ENCODE peak calls at places on chromosomes 13 and 19, in six cellular contexts. One of them, this sample, is unnamed.
A peak's percentile ranks its signal among the peaks of the same experiment; 100 is the strongest.

GRCh38 chr13:20815469-20815868 is 41.7 kb upstream of the EEF1AKMT1 start:
- DNase-seq in stimulated activated naive CD4-positive, alpha-beta T cell: no peak
- DNase-seq in left kidney: no peak
- DNase-seq in left colon: no peak
- DNase-seq in AG04449: no peak
- DNase-seq in colonic mucosa: no peak
- DNase-seq in this sample: no peak

GRCh38 chr13:51331354-51331861 is 8.1 kb upstream of the SERPINE3 start:
- DNase-seq in left colon: no peak
- DNase-seq in left kidney: no peak
- DNase-seq in stimulated activated naive CD4-positive, alpha-beta T cell: no peak
- DNase-seq in colonic mucosa: no peak
- DNase-seq in AG04449: no peak
- DNase-seq in this sample: no peak

GRCh38 chr19:55485439-55486011 is 537 bp downstream of the NAT14 start:
- DNase-seq in left colon: peak; percentile 28
- DNase-seq in left kidney: peak; percentile 47
- DNase-seq in colonic mucosa: no peak
- DNase-seq in AG04449: no peak
- DNase-seq in stimulated activated naive CD4-positive, alpha-beta T cell: no peak
- DNase-seq in this sample: no peak

GRCh38 chr19:18349524-18350128 is 9.2 kb downstream of the PGPEP1 start:
- DNase-seq in stimulated activated naive CD4-positive, alpha-beta T cell: no peak
- DNase-seq in left kidney: peak; percentile 60
- DNase-seq in colonic mucosa: peak; percentile 78
- DNase-seq in left colon: no peak
- DNase-seq in AG04449: no peak
- DNase-seq in this sample: peak; percentile 71

GRCh38 chr13:76512676-76513277 is 373.4 kb downstream of the KCTD12 start:
- DNase-seq in stimulated activated naive CD4-positive, alpha-beta T cell: no peak
- DNase-seq in colonic mucosa: no peak
- DNase-seq in left kidney: peak; percentile 19
- DNase-seq in left colon: no peak
- DNase-seq in AG04449: no peak
- DNase-seq in this sample: no peak

GRCh38 chr13:78572459-78572858 is 30.9 kb downstream of the POU4F1 start:
- DNase-seq in left kidney: peak; percentile 23
- DNase-seq in stimulated activated naive CD4-positive, alpha-beta T cell: no peak
- DNase-seq in AG04449: no peak
- DNase-seq in colonic mucosa: no peak
- DNase-seq in left colon: no peak
- DNase-seq in this sample: no peak

GRCh38 chr13:27043013-27043412 is 128.6 kb downstream of the USP12 start:
- DNase-seq in left kidney: peak; percentile 34
- DNase-seq in colonic mucosa: no peak
- DNase-seq in AG04449: peak; percentile 89
- DNase-seq in stimulated activated naive CD4-positive, alpha-beta T cell: no peak
- DNase-seq in left colon: no peak
- DNase-seq in this sample: peak; percentile 70

GRCh38 chr19:51116736-51117135 is 8.0 kb upstream of the SIGLEC9 start:
- DNase-seq in colonic mucosa: no peak
- DNase-seq in stimulated activated naive CD4-positive, alpha-beta T cell: no peak
- DNase-seq in left colon: no peak
- DNase-seq in AG04449: no peak
- DNase-seq in left kidney: no peak
- DNase-seq in this sample: no peak

GRCh38 chr19:32581704-32582164 is 744 bp downstream of the PDCD5 start:
- DNase-seq in colonic mucosa: peak; percentile 55
- DNase-seq in left colon: peak; percentile 30
- DNase-seq in stimulated activated naive CD4-positive, alpha-beta T cell: no peak
- DNase-seq in AG04449: no peak
- DNase-seq in left kidney: peak; percentile 45
- DNase-seq in this sample: peak; percentile 39

GRCh38 chr13:46369506-46370268 is 17.4 kb downstream of the RUBCNL start:
- DNase-seq in AG04449: peak; percentile 85
- DNase-seq in left kidney: no peak
- DNase-seq in left colon: no peak
- DNase-seq in stimulated activated naive CD4-positive, alpha-beta T cell: no peak
- DNase-seq in colonic mucosa: no peak
- DNase-seq in this sample: peak; percentile 27

GRCh38 chr19:35977446-35978222 is 17.4 kb upstream of the SDHAF1 start:
- DNase-seq in left kidney: no peak
- DNase-seq in stimulated activated naive CD4-positive, alpha-beta T cell: no peak
- DNase-seq in AG04449: no peak
- DNase-seq in left colon: no peak
- DNase-seq in colonic mucosa: no peak
- DNase-seq in this sample: no peak

GRCh38 chr13:98253526-98253925 is 76.5 kb upstream of the RNF113B start:
- DNase-seq in colonic mucosa: no peak
- DNase-seq in left kidney: no peak
- DNase-seq in AG04449: no peak
- DNase-seq in stimulated activated naive CD4-positive, alpha-beta T cell: no peak
- DNase-seq in left colon: no peak
- DNase-seq in this sample: peak; percentile 23

GRCh38 chr19:39765091-39766076 is 13.3 kb upstream of the LEUTX start:
- DNase-seq in AG04449: no peak
- DNase-seq in left colon: no peak
- DNase-seq in colonic mucosa: peak; percentile 44
- DNase-seq in left kidney: peak; percentile 73
- DNase-seq in stimulated activated naive CD4-positive, alpha-beta T cell: peak; percentile 9
- DNase-seq in this sample: peak; percentile 77

GRCh38 chr13:32025730-32026129 is 5.8 kb upstream of the FRY start:
- DNase-seq in left kidney: no peak
- DNase-seq in AG04449: no peak
- DNase-seq in stimulated activated naive CD4-positive, alpha-beta T cell: no peak
- DNase-seq in colonic mucosa: no peak
- DNase-seq in left colon: no peak
- DNase-seq in this sample: no peak

GRCh38 chr19:55208880-55209429 is 346 bp downstream of the PTPRH start:
- DNase-seq in colonic mucosa: no peak
- DNase-seq in stimulated activated naive CD4-positive, alpha-beta T cell: no peak
- DNase-seq in AG04449: no peak
- DNase-seq in left colon: no peak
- DNase-seq in left kidney: no peak
- DNase-seq in this sample: no peak

GRCh38 chr13:62847520-62847919 is 1431.9 kb upstream of the PCDH20 start:
- DNase-seq in colonic mucosa: no peak
- DNase-seq in left colon: no peak
- DNase-seq in left kidney: no peak
- DNase-seq in stimulated activated naive CD4-positive, alpha-beta T cell: no peak
- DNase-seq in AG04449: no peak
- DNase-seq in this sample: no peak

GRCh38 chr19:32691952-32692726 is 518 bp downstream of the NUDT19 start:
- DNase-seq in AG04449: no peak
- DNase-seq in left colon: peak; percentile 56
- DNase-seq in stimulated activated naive CD4-positive, alpha-beta T cell: peak; percentile 11
- DNase-seq in colonic mucosa: peak; percentile 60
- DNase-seq in left kidney: peak; percentile 85
- DNase-seq in this sample: peak; percentile 63

GRCh38 chr13:24661713-24662112 is 18.5 kb upstream of the ATP12A start:
- DNase-seq in left kidney: no peak
- DNase-seq in stimulated activated naive CD4-positive, alpha-beta T cell: no peak
- DNase-seq in colonic mucosa: no peak
- DNase-seq in AG04449: no peak
- DNase-seq in left colon: no peak
- DNase-seq in this sample: no peak

GRCh38 chr19:4272894-4273293 is 6.2 kb upstream of the SHD start:
- DNase-seq in AG04449: no peak
- DNase-seq in stimulated activated naive CD4-positive, alpha-beta T cell: no peak
- DNase-seq in colonic mucosa: no peak
- DNase-seq in left kidney: no peak
- DNase-seq in left colon: no peak
- DNase-seq in this sample: no peak

GRCh38 chr19:50317115-50317514 is 12.1 kb downstream of the KCNC3 start:
- DNase-seq in colonic mucosa: no peak
- DNase-seq in stimulated activated naive CD4-positive, alpha-beta T cell: no peak
- DNase-seq in left colon: no peak
- DNase-seq in AG04449: no peak
- DNase-seq in left kidney: no peak
- DNase-seq in this sample: no peak

GRCh38 chr13:93244141-93244917 is 17.7 kb downstream of the GPC6 start:
- DNase-seq in left colon: no peak
- DNase-seq in colonic mucosa: no peak
- DNase-seq in stimulated activated naive CD4-positive, alpha-beta T cell: no peak
- DNase-seq in left kidney: peak; percentile 54
- DNase-seq in AG04449: no peak
- DNase-seq in this sample: peak; percentile 21

GRCh38 chr19:19627716-19628498 is at the start of gene LPAR2:
- DNase-seq in left colon: peak; percentile 74
- DNase-seq in left kidney: peak; percentile 84
- DNase-seq in stimulated activated naive CD4-positive, alpha-beta T cell: peak; percentile 75
- DNase-seq in colonic mucosa: peak; percentile 76
- DNase-seq in AG04449: no peak
- DNase-seq in this sample: peak; percentile 87

GRCh38 chr13:102441085-102441484 is 39.2 kb upstream of the FGF14 start:
- DNase-seq in AG04449: no peak
- DNase-seq in left colon: no peak
- DNase-seq in colonic mucosa: no peak
- DNase-seq in left kidney: no peak
- DNase-seq in stimulated activated naive CD4-positive, alpha-beta T cell: no peak
- DNase-seq in this sample: no peak

GRCh38 chr13:43838909-43839308 is 40.6 kb downstream of the CCDC122 start:
- DNase-seq in left colon: no peak
- DNase-seq in stimulated activated naive CD4-positive, alpha-beta T cell: no peak
- DNase-seq in AG04449: peak; percentile 37
- DNase-seq in left kidney: no peak
- DNase-seq in colonic mucosa: no peak
- DNase-seq in this sample: no peak

GRCh38 chr19:7337380-7338194 is 11.2 kb upstream of the ARHGEF18 start:
- DNase-seq in stimulated activated naive CD4-positive, alpha-beta T cell: no peak
- DNase-seq in left kidney: no peak
- DNase-seq in colonic mucosa: no peak
- DNase-seq in AG04449: no peak
- DNase-seq in left colon: peak; percentile 64
- DNase-seq in this sample: no peak

GRCh38 chr13:97496511-97496910 is 62.5 kb downstream of the RAP2A start:
- DNase-seq in left kidney: peak; percentile 14
- DNase-seq in left colon: no peak
- DNase-seq in colonic mucosa: no peak
- DNase-seq in AG04449: no peak
- DNase-seq in stimulated activated naive CD4-positive, alpha-beta T cell: no peak
- DNase-seq in this sample: peak; percentile 19

GRCh38 chr19:3120611-3121231 is 15.1 kb upstream of the GNA15 start:
- DNase-seq in left kidney: no peak
- DNase-seq in stimulated activated naive CD4-positive, alpha-beta T cell: no peak
- DNase-seq in left colon: no peak
- DNase-seq in colonic mucosa: no peak
- DNase-seq in AG04449: no peak
- DNase-seq in this sample: no peak

GRCh38 chr19:2061936-2062729 is 11.1 kb upstream of the MKNK2 start:
- DNase-seq in AG04449: no peak
- DNase-seq in left colon: no peak
- DNase-seq in stimulated activated naive CD4-positive, alpha-beta T cell: no peak
- DNase-seq in colonic mucosa: peak; percentile 46
- DNase-seq in left kidney: peak; percentile 41
- DNase-seq in this sample: peak; percentile 18

GRCh38 chr19:48195106-48195830 is 24.8 kb downstream of the ZSWIM9 start:
- DNase-seq in stimulated activated naive CD4-positive, alpha-beta T cell: no peak
- DNase-seq in left kidney: no peak
- DNase-seq in left colon: no peak
- DNase-seq in AG04449: no peak
- DNase-seq in colonic mucosa: no peak
- DNase-seq in this sample: no peak

This sample was measured in hepatocyte.